ENCODE peak calls at places on chromosomes 6 and 20, in eight cellular contexts. J, Q, T, P, V, B, H and F are unnamed samples. For H3K36me3, the result is how much of the 10 kb centered on the place peaks cover.

GRCh38 chr20:45998337-45998736 is 10.4 kb upstream of the MMP9 start:
- DNase-seq in J (peak), Q (no peak), T (no peak), P (no peak), V (no peak), B (no peak), H (no peak), F (no peak)

GRCh38 chr20:4150095-4150492 is 134.7 kb upstream of the RNF24 start:
- DNase-seq in J (no peak), Q (no peak), T (no peak), P (no peak), V (no peak), B (no peak), H (no peak), F (no peak)

GRCh38 chr6:134593024-134593423 is 275.1 kb upstream of the SGK1 start:
- DNase-seq in J (no peak), Q (no peak), T (no peak), P (no peak), V (no peak), B (no peak), H (no peak), F (no peak)

GRCh38 chr20:51801220-51801991 is 915 bp downstream of the SALL4 start:
- DNase-seq in J (no peak), Q (no peak), T (no peak), P (no peak), V (no peak), B (no peak), H (peak), F (no peak)

GRCh38 chr6:147063469-147064031 is 140.7 kb upstream of the STXBP5 start:
- DNase-seq in J (no peak), Q (no peak), T (no peak), P (no peak), V (no peak), B (no peak), H (no peak), F (no peak)

GRCh38 chr20:57514273-57514751 is 10.6 kb downstream of the CTCFL start:
- DNase-seq in J (peak), Q (peak), T (peak), P (peak), V (peak), B (peak), H (peak), F (no peak)

GRCh38 chr6:15507746-15508145 is 155.1 kb downstream of the DTNBP1 start:
- DNase-seq in J (no peak), Q (no peak), T (no peak), P (no peak), V (no peak), B (no peak), H (no peak), F (no peak)

GRCh38 chr20:846894-847278 is 13.4 kb downstream of the FAM110A start:
- DNase-seq in J (no peak), Q (no peak), T (no peak), P (peak), V (peak), B (no peak), H (no peak), F (no peak)

GRCh38 chr6:114762145-114762544 is 419.3 kb upstream of the HS3ST5 start:
- DNase-seq in J (no peak), Q (no peak), T (no peak), P (no peak), V (no peak), B (no peak), H (no peak), F (no peak)

GRCh38 chr6:37473364-37474095 is 26.2 kb downstream of the CCDC167 start:
- DNase-seq in J (no peak), Q (peak), T (peak), P (peak), V (no peak), B (peak), H (no peak), F (no peak)

GRCh38 chr6:105601541-105602174 is 198.8 kb upstream of the PREP start:
- DNase-seq in J (no peak), Q (peak), T (no peak), P (peak), V (peak), B (peak), H (no peak), F (no peak)

GRCh38 chr6:106380407-106380806 is 19.9 kb downstream of the CRYBG1 start:
- DNase-seq in J (no peak), Q (no peak), T (no peak), P (no peak), V (no peak), B (no peak), H (no peak), F (no peak)

GRCh38 chr6:155201461-155202226 is 62.2 kb upstream of the CLDN20 start:
- DNase-seq in J (no peak), Q (no peak), T (no peak), P (no peak), V (no peak), B (no peak), H (no peak), F (no peak)

GRCh38 chr6:3819161-3820110 is 29.7 kb upstream of the FAM50B start:
- DNase-seq in J (no peak), Q (no peak), T (no peak), P (no peak), V (no peak), B (no peak), H (no peak), F (no peak)

GRCh38 chr6:3226422-3227362 is 761 bp downstream of the TUBB2B start:
- DNase-seq in J (no peak), Q (no peak), T (peak), P (peak), V (peak), B (no peak), H (peak), F (no peak)

GRCh38 chr20:7967199-7967844 is 27.1 kb upstream of the HAO1 start:
- DNase-seq in J (no peak), Q (no peak), T (no peak), P (no peak), V (no peak), B (peak), H (no peak), F (no peak)

GRCh38 chr6:17472653-17473183 is 79.3 kb downstream of the CAP2 start:
- DNase-seq in J (no peak), Q (no peak), T (no peak), P (no peak), V (no peak), B (no peak), H (no peak), F (no peak)

GRCh38 chr6:132570221-132570777 is at the start of gene TAAR6:
- DNase-seq in J (no peak), Q (no peak), T (no peak), P (no peak), V (no peak), B (no peak), H (no peak), F (no peak)

GRCh38 chr20:8874437-8874836 is 194.4 kb upstream of the PLCB4 start:
- DNase-seq in J (no peak), Q (no peak), T (no peak), P (no peak), V (no peak), B (no peak), H (no peak), F (no peak)

GRCh38 chr20:16189371-16189770 is 383.9 kb downstream of the KIF16B start:
- DNase-seq in J (no peak), Q (no peak), T (no peak), P (no peak), V (no peak), B (no peak), H (no peak), F (no peak)

GRCh38 chr6:81988871-81989270 is 236.4 kb upstream of the TENT5A start:
- DNase-seq in J (no peak), Q (no peak), T (no peak), P (no peak), V (no peak), B (no peak), H (no peak), F (no peak)

GRCh38 chr6:22281691-22282090 is 15.1 kb downstream of the PRL start:
- DNase-seq in J (no peak), Q (no peak), T (no peak), P (no peak), V (no peak), B (no peak), H (no peak), F (no peak)

GRCh38 chr20:44613575-44613974 is 31.2 kb downstream of the PKIG start:
- DNase-seq in J (no peak), Q (no peak), T (no peak), P (no peak), V (no peak), B (no peak), H (no peak), F (no peak)
- H3K36me3 ChIP-seq in J (under half), Q (half or more), T (under half), P (half or more), V (under half), B (under half), H (under half), F (under half)

DNA sequence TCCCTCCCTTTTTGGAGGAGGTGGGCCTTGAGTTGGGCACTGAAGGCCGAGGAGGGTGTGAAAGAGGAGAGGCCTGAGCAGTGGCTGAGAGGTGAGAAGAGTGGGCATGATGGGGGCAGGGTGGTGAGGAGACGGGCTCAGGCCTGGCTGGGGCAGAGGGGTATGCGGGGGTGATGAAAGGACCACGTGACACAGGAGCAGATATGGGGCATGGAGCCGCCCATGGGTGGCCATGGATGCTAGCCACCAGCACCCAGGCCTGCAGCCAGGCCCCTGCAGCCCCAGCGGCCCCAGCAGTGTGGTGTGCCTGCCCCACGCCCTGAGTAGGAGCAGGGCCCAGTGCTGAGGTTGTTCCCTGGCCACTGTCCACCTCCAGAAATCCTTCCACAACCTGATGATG is 26.5 kb downstream of the UQCC2 start:
- DNase-seq in J (no peak), Q (no peak), T (no peak), P (no peak), V (no peak), B (no peak), H (no peak), F (no peak)
- H3K36me3 ChIP-seq in J (half or more), Q (half or more), T (under half), P (under half), V (under half), B (under half), H (under half), F (half or more)

GRCh38 chr20:32891491-32891890 is 32.8 kb downstream of the EFCAB8 start:
- DNase-seq in J (no peak), Q (no peak), T (no peak), P (no peak), V (no peak), B (no peak), H (no peak), F (no peak)

GRCh38 chr20:32885952-32886351 is 27.2 kb downstream of the EFCAB8 start:
- DNase-seq in J (no peak), Q (no peak), T (no peak), P (no peak), V (no peak), B (no peak), H (no peak), F (no peak)

GRCh38 chr20:32888636-32889035 is 29.9 kb downstream of the EFCAB8 start:
- DNase-seq in J (no peak), Q (no peak), T (no peak), P (no peak), V (no peak), B (no peak), H (no peak), F (no peak)

GRCh38 chr20:32885201-32885600 is 26.5 kb downstream of the EFCAB8 start:
- DNase-seq in J (no peak), Q (no peak), T (no peak), P (no peak), V (no peak), B (no peak), H (no peak), F (no peak)

GRCh38 chr20:32886652-32887051 is 27.9 kb downstream of the EFCAB8 start:
- DNase-seq in J (no peak), Q (no peak), T (no peak), P (no peak), V (no peak), B (no peak), H (no peak), F (no peak)
- H3K36me3 ChIP-seq in J (under half), Q (under half), T (under half), P (under half), V (under half), B (under half), H (under half), F (under half)

GRCh38 chr20:17976305-17976704 is 7.5 kb downstream of the MGME1 start:
- DNase-seq in J (no peak), Q (no peak), T (no peak), P (no peak), V (no peak), B (no peak), H (no peak), F (no peak)
- H3K36me3 ChIP-seq in J (under half), Q (under half), T (under half), P (under half), V (under half), B (under half), H (under half), F (under half)

GRCh38 chr20:34370062-34370461 is 7.0 kb downstream of the ITCH start:
- DNase-seq in J (no peak), Q (no peak), T (no peak), P (no peak), V (no peak), B (no peak), H (no peak), F (no peak)

GRCh38 chr20:34368547-34368946 is 5.5 kb downstream of the ITCH start:
- DNase-seq in J (no peak), Q (no peak), T (no peak), P (no peak), V (no peak), B (no peak), H (no peak), F (no peak)

GRCh38 chr20:34365765-34366213 is 2.7 kb downstream of the ITCH start:
- DNase-seq in J (no peak), Q (no peak), T (no peak), P (no peak), V (no peak), B (no peak), H (no peak), F (no peak)

GRCh38 chr20:34367155-34367554 is 4.1 kb downstream of the ITCH start:
- DNase-seq in J (no peak), Q (no peak), T (no peak), P (no peak), V (no peak), B (no peak), H (no peak), F (no peak)

DNA sequence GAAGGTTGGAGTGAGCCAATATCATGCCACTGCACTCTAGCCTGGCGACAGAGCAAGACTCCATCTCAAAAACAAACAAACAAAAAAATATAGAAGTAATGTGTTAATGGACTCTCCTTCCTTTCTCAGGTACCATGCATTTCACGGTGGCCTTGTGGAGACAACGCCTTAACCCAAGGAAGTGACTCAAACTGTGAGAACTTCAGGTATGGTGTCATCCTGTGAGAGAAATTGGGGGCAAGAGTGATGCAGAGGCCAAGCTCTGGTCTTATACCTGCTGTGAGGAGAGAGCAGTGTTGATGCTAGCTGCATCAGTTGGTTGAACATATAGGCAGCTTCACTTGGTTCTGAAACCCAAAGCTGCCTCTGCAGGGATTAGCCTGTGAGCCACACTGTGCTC is 6.2 kb downstream of the ITCH start:
- DNase-seq in J (no peak), Q (no peak), T (no peak), P (no peak), V (no peak), B (no peak), H (no peak), F (no peak)
- H3K36me3 ChIP-seq in J (under half), Q (half or more), T (half or more), P (under half), V (under half), B (under half), H (under half), F (under half)

DNA sequence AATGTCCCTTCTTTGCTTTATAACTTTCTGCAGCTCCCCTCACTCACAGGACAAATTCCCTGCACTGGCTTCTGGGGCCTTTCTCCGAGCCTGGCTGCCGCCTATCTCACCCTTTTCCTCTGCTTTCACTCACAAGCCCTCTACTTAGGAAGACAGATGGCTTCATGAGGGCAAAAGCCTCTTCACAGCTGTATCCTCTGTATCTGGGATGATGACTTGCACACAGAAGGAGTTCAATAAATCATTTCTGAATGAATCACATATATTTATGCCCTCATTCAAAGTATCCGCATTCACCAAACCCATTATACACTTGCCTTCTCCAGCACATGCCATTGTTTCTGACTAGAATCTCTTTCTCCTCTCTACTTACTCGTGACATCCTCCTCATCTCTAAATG is 159.0 kb upstream of the RIPOR2 start:
- DNase-seq in J (no peak), Q (no peak), T (no peak), P (no peak), V (no peak), B (no peak), H (no peak), F (no peak)
- H3K36me3 ChIP-seq in J (under half), Q (half or more), T (under half), P (under half), V (under half), B (under half), H (under half), F (under half)